ENCODE peak calls at places on chromosomes 16 and 17, in ten cellular contexts. U is GM03348; R is naive B cell; S is adrenal gland; A is fibroblast of mammary gland; H is stimulated activated CD4-positive, alpha-beta T cell treated with anti-CD3 and anti-CD28 coated beads, Interleukin-1b, Interleukin-23, amount 100 ng/mL, for 24 hours; T is HS-5; Q is H54; J is lung; Z is amniotic stem cell. G is an unnamed sample.

GRCh38 chr16:57998484-57998883 is 2.0 kb downstream of the ZNF319 start:
- DNase-seq in U (no peak), R (no peak), S (no peak), A (peak), H (no peak), T (no peak), Q (peak), J (peak), Z (no peak), G (no peak)

GRCh38 chr17:2594657-2595085 is 1.2 kb downstream of the PAFAH1B1 start:
- DNase-seq in U (no peak), R (no peak), S (no peak), A (no peak), H (no peak), T (no peak), Q (no peak), J (no peak), Z (no peak), G (no peak)

GRCh38 chr17:15498107-15498506 is 30.7 kb upstream of the CDRT4 start:
- DNase-seq in U (no peak), R (no peak), S (no peak), A (peak), H (no peak), T (peak), Q (no peak), J (no peak), Z (no peak), G (no peak)

GRCh38 chr17:5557485-5557884 is 26.8 kb downstream of the NLRP1 start:
- DNase-seq in U (peak), R (no peak), S (no peak), A (peak), H (no peak), T (peak), Q (peak), J (no peak), Z (no peak), G (peak)

GRCh38 chr16:89335803-89336485 is 118.4 kb downstream of the ZNF778 start:
- DNase-seq in U (no peak), R (no peak), S (no peak), A (no peak), H (no peak), T (no peak), Q (no peak), J (no peak), Z (no peak), G (no peak)

GRCh38 chr17:46013502-46014165 is 14.6 kb downstream of the STH start:
- DNase-seq in U (peak), R (no peak), S (no peak), A (peak), H (no peak), T (peak), Q (no peak), J (no peak), Z (peak), G (peak)

GRCh38 chr16:8736123-8736680 is 61.2 kb downstream of the TMEM186 start:
- DNase-seq in U (no peak), R (no peak), S (no peak), A (no peak), H (no peak), T (no peak), Q (no peak), J (no peak), Z (no peak), G (no peak)

GRCh38 chr17:55706808-55707773 is 15.6 kb downstream of the TMEM100 start:
- DNase-seq in U (no peak), R (no peak), S (no peak), A (no peak), H (no peak), T (no peak), Q (no peak), J (no peak), Z (no peak), G (no peak)

GRCh38 chr16:951660-952301 is 19.0 kb downstream of the LMF1 start:
- DNase-seq in U (no peak), R (no peak), S (no peak), A (peak), H (no peak), T (no peak), Q (no peak), J (no peak), Z (no peak), G (no peak)

GRCh38 chr17:29584452-29585079 is 4.9 kb downstream of the GIT1 start:
- DNase-seq in U (no peak), R (no peak), S (peak), A (no peak), H (no peak), T (no peak), Q (no peak), J (no peak), Z (no peak), G (no peak)

GRCh38 chr17:28471531-28472342 is 1.7 kb upstream of the SLC13A2 start:
- DNase-seq in U (no peak), R (no peak), S (no peak), A (no peak), H (no peak), T (no peak), Q (no peak), J (no peak), Z (no peak), G (no peak)

GRCh38 chr16:66240996-66241395 is 125.5 kb upstream of the CDH5 start:
- DNase-seq in U (no peak), R (no peak), S (no peak), A (no peak), H (no peak), T (no peak), Q (no peak), J (no peak), Z (no peak), G (no peak)

GRCh38 chr16:10950393-10950792 is 6.0 kb downstream of the CLEC16A start:
- DNase-seq in U (no peak), R (no peak), S (no peak), A (no peak), H (no peak), T (no peak), Q (no peak), J (no peak), Z (no peak), G (no peak)

GRCh38 chr17:18184143-18185007 is 747 bp downstream of the ALKBH5 start:
- DNase-seq in U (peak), R (peak), S (peak), A (peak), H (peak), T (no peak), Q (no peak), J (peak), Z (no peak), G (no peak)

GRCh38 chr17:17970699-17971430 is 1.3 kb downstream of the TOM1L2 start:
- DNase-seq in U (no peak), R (no peak), S (no peak), A (no peak), H (no peak), T (no peak), Q (no peak), J (no peak), Z (no peak), G (no peak)

GRCh38 chr17:44630703-44631102 is 25.6 kb upstream of the MEIOC start:
- DNase-seq in U (no peak), R (no peak), S (no peak), A (no peak), H (no peak), T (no peak), Q (no peak), J (no peak), Z (no peak), G (no peak)

GRCh38 chr17:38707678-38708351 is 2.7 kb downstream of the MLLT6 start:
- DNase-seq in U (no peak), R (no peak), S (no peak), A (no peak), H (no peak), T (no peak), Q (no peak), J (no peak), Z (no peak), G (no peak)

GRCh38 chr17:2122641-2123302 is 67.9 kb downstream of the HIC1 start:
- DNase-seq in U (no peak), R (no peak), S (peak), A (peak), H (no peak), T (no peak), Q (no peak), J (peak), Z (no peak), G (no peak)

GRCh38 chr16:67406111-67406593 is 10.1 kb downstream of the ZDHHC1 start:
- DNase-seq in U (peak), R (no peak), S (no peak), A (peak), H (no peak), T (no peak), Q (no peak), J (no peak), Z (no peak), G (no peak)

GRCh38 chr16:57525761-57526160 is 10.6 kb downstream of the CCDC102A start:
- DNase-seq in U (no peak), R (no peak), S (no peak), A (no peak), H (no peak), T (no peak), Q (no peak), J (no peak), Z (no peak), G (no peak)

GRCh38 chr17:2189231-2189630 is 114.4 kb downstream of the SMG6 start:
- DNase-seq in U (no peak), R (no peak), S (no peak), A (peak), H (no peak), T (no peak), Q (no peak), J (no peak), Z (no peak), G (no peak)

GRCh38 chr17:82325286-82326180 is 8.0 kb downstream of the SECTM1 start:
- DNase-seq in U (no peak), R (no peak), S (no peak), A (no peak), H (no peak), T (no peak), Q (no peak), J (no peak), Z (no peak), G (no peak)

GRCh38 chr17:76142044-76143041 is 1.3 kb upstream of the FOXJ1 start:
- DNase-seq in U (no peak), R (no peak), S (no peak), A (no peak), H (no peak), T (no peak), Q (no peak), J (no peak), Z (no peak), G (no peak)

GRCh38 chr17:17900615-17901520 is 64.1 kb upstream of the SREBF1 start:
- DNase-seq in U (peak), R (no peak), S (peak), A (peak), H (no peak), T (peak), Q (peak), J (peak), Z (peak), G (peak)

GRCh38 chr17:40558651-40559015 is 6.6 kb downstream of the CCR7 start:
- DNase-seq in U (no peak), R (no peak), S (no peak), A (no peak), H (no peak), T (no peak), Q (no peak), J (no peak), Z (no peak), G (no peak)

GRCh38 chr17:78343099-78343432 is 16.8 kb downstream of the SOCS3 start:
- DNase-seq in U (peak), R (no peak), S (no peak), A (peak), H (no peak), T (peak), Q (peak), J (peak), Z (peak), G (no peak)

G was measured in HFF-Myc.